ENCODE peak calls at places on chromosomes 1 and 21, in six cellular contexts. H is upper lobe of left lung, R is IMR-90, D is breast epithelium, Y is sigmoid colon, J is tibial nerve. I is an unnamed sample.

GRCh38 chr1:10665930-10666850 is 130.3 kb downstream of the CASZ1 start:
- DNase-seq in D (peak), R (no peak), Y (peak), J (no peak), H (peak), I (no peak)

GRCh38 chr1:203306970-203307541 is 1.7 kb downstream of the BTG2 start:
- DNase-seq in H (peak), D (no peak), J (no peak), Y (peak), R (no peak), I (no peak)

GRCh38 chr1:171142451-171143121 is 42.5 kb upstream of the FMO2 start:
- DNase-seq in Y (peak), D (peak), R (peak), J (peak), H (no peak), I (no peak)

GRCh38 chr1:153309441-153309840 is 3.3 kb downstream of the PGLYRP3 start:
- DNase-seq in J (no peak), R (no peak), H (no peak), D (no peak), Y (no peak), I (no peak)

GRCh38 chr1:235041201-235041600 is 87.4 kb downstream of the TOMM20 start:
- DNase-seq in Y (no peak), D (no peak), H (no peak), R (no peak), J (no peak), I (no peak)

GRCh38 chr1:38454236-38454635 is 405.3 kb downstream of the RRAGC start:
- DNase-seq in D (no peak), H (no peak), R (no peak), J (no peak), Y (no peak), I (no peak)

GRCh38 chr1:74673351-74674111 is at the start of gene ERICH3:
- DNase-seq in H (peak), J (no peak), R (no peak), Y (no peak), D (no peak), I (no peak)

GRCh38 chr1:53376742-53377437 is 49.0 kb upstream of the LRP8 start:
- DNase-seq in D (no peak), Y (no peak), J (no peak), R (no peak), H (no peak), I (no peak)

GRCh38 chr1:204203206-204203767 is 7.0 kb upstream of the KISS1 start:
- DNase-seq in D (no peak), H (no peak), R (no peak), J (no peak), Y (no peak), I (no peak)

GRCh38 chr1:42758641-42759040 is 8.2 kb downstream of the P3H1 start:
- DNase-seq in D (no peak), H (no peak), Y (no peak), J (no peak), R (no peak), I (no peak)

GRCh38 chr1:8201331-8201861 is 116.5 kb upstream of the SLC45A1 start:
- DNase-seq in D (no peak), R (peak), H (no peak), J (no peak), Y (no peak), I (no peak)

GRCh38 chr1:167645625-167646410 is 15.8 kb downstream of the RCSD1 start:
- DNase-seq in D (no peak), H (no peak), R (no peak), J (no peak), Y (no peak), I (no peak)
- TF ChIP-seq POLR2A in D (no peak), H (no peak), R (no peak), J (no peak), Y (no peak), I (peak)

GRCh38 chr1:248757784-248758195 is 2.2 kb upstream of the LYPD8 start:
- DNase-seq in R (no peak), D (no peak), J (no peak), H (no peak), Y (no peak), I (no peak)
- TF ChIP-seq POLR2A in R (no peak), D (no peak), J (no peak), H (no peak), Y (no peak), I (no peak)

GRCh38 chr1:200027264-200027823 is at the start of gene NR5A2:
- DNase-seq in H (no peak), R (no peak), Y (no peak), D (no peak), J (no peak), I (no peak)
- TF ChIP-seq POLR2A in H (no peak), R (no peak), Y (no peak), D (no peak), J (no peak), I (no peak)

GRCh38 chr1:28257736-28258135 is 1.6 kb upstream of the SESN2 start:
- DNase-seq in J (no peak), H (no peak), R (no peak), Y (peak), D (no peak), I (no peak)

GRCh38 chr1:28259252-28259934 is at the start of gene SESN2:
- DNase-seq in H (peak), Y (peak), J (peak), D (peak), R (peak), I (peak)

GRCh38 chr1:28258628-28259251 is 578 bp upstream of the SESN2 start:
- DNase-seq in D (no peak), Y (no peak), R (no peak), H (no peak), J (no peak), I (no peak)

GRCh38 chr1:28260803-28261174 is 1.5 kb downstream of the SESN2 start:
- DNase-seq in J (no peak), Y (no peak), H (no peak), D (no peak), R (no peak), I (no peak)

GRCh38 chr1:28259935-28260802 is 851 bp downstream of the SESN2 start:
- DNase-seq in Y (peak), R (peak), J (peak), H (peak), D (peak), I (no peak)
- TF ChIP-seq POLR2A in Y (no peak), R (no peak), J (no peak), H (no peak), D (no peak), I (no peak)

GRCh38 chr21:14383596-14384210 is 757 bp upstream of the HSPA13 start:
- DNase-seq in D (no peak), Y (no peak), H (peak), J (no peak), R (peak), I (no peak)

GRCh38 chr21:14388282-14388681 is 5.3 kb upstream of the HSPA13 start:
- DNase-seq in D (no peak), Y (no peak), R (no peak), J (no peak), H (no peak), I (no peak)

GRCh38 chr21:14382486-14382834 is 486 bp downstream of the HSPA13 start:
- DNase-seq in J (peak), Y (no peak), R (peak), H (no peak), D (no peak), I (no peak)

GRCh38 chr21:14384453-14384852 is 1.5 kb upstream of the HSPA13 start:
- DNase-seq in R (no peak), D (no peak), H (no peak), J (no peak), Y (no peak), I (no peak)

DNA sequence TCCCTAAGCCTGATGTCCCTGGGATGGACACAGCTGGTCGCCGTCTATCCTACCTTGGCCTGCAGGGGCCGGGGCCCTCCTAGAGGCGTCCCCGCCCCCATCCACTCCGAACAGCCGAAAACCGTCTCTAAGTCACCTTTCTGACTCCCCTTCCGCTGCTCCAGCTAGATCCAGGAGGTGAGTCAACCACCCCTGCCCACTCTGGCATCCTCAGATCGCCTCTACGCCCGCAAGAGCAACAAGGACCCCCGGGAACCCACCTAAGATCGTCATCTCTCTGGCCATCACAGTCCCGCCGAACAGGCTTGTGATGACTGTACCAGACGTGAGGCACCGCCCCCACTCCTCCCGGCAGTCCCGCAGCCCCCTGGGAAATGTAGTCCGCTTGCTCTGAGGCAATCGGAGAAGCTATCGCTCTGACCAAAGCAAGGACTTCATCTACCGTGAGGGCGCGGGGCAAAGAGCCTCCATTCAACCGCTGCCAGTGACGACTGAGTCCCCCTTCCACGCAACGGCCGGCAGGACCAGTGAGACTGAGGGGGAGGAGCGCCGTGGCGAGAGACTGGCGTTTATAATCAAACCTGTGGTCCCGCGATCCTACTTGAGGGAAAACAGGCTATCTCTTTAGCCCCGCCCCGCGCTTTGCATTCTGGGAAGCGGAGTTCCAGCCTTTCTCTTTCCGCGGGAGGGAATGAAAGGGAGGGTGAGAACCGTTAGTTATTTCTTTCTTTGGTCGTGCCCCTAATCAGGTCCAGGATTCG is at the start of gene HSPA13:
- DNase-seq in J (peak), R (peak), D (peak), H (peak), Y (peak), I (peak)
- TF ChIP-seq POLR2A in J (peak), R (peak), D (peak), H (peak), Y (peak), I (peak)

DNA sequence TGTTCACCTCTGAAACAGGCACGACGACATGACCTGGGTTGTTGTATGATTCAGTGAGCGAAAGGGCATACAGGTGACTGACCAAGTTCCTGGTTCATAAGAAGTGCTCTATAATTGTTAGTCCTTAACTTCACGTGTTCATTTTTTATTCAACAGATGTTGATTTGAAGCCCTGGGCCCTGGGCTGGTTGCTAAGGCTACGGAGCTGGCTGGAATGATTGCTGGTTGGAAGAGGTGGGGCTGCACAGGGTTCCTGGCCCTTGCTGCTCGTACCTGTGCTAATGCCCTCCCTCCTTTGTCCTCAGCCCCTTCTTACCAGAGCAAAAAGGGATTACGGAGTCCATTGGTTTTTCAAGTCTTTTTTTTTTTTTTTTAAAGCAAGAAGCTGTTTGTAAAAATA is 111.3 kb upstream of the CSF3R start:
- DNase-seq in J (no peak), D (no peak), R (no peak), H (no peak), Y (no peak), I (no peak)
- TF ChIP-seq POLR2A in J (no peak), D (no peak), R (no peak), H (no peak), Y (no peak), I (no peak)

GRCh38 chr1:151909167-151910149 is at the start of gene THEM4:
- DNase-seq in J (peak), H (peak), Y (peak), D (peak), R (peak), I (peak)
- TF ChIP-seq POLR2A in J (peak), H (peak), Y (no peak), D (no peak), R (peak), I (peak)

GRCh38 chr1:156387899-156388813 is 19.1 kb downstream of the RHBG start:
- DNase-seq in H (peak), D (no peak), R (no peak), Y (no peak), J (no peak), I (no peak)
- TF ChIP-seq POLR2A in H (no peak), D (no peak), R (no peak), Y (no peak), J (no peak), I (no peak)